ENCODE peak calls at places on chromosomes 5 and 9, in four cellular contexts. F is HL-60, O is K562, K is GM12878. X is an unnamed sample.

GRCh38 chr5:89470658-89471057 is 587.7 kb upstream of the MEF2C start:
- DNase-seq in K (no peak), F (no peak), O (no peak), X (no peak)

GRCh38 chr9:33778700-33779351 is 16.5 kb upstream of the PRSS3 start:
- DNase-seq in F (peak), K (peak), O (peak), X (peak)

GRCh38 chr9:106479679-106480078 is 383.3 kb upstream of the ZNF462 start:
- DNase-seq in F (no peak), K (no peak), O (no peak), X (no peak)

GRCh38 chr5:33788922-33789321 is 102.9 kb downstream of the ADAMTS12 start:
- DNase-seq in O (no peak), K (no peak), F (no peak), X (no peak)

GRCh38 chr5:170297589-170298462 is at the start of gene LCP2:
- DNase-seq in K (no peak), O (no peak), F (no peak), X (no peak)

GRCh38 chr5:55851675-55851979 is 470 bp downstream of the IL31RA start:
- DNase-seq in F (no peak), K (no peak), O (no peak), X (no peak)

GRCh38 chr5:66985394-66985793 is 211.2 kb downstream of the CD180 start:
- DNase-seq in F (no peak), K (no peak), O (no peak), X (no peak)

GRCh38 chr5:7517006-7517405 is 121.1 kb downstream of the ADCY2 start:
- DNase-seq in K (no peak), O (no peak), F (no peak), X (no peak)

GRCh38 chr5:19795218-19795617 is 192.8 kb downstream of the CDH18 start:
- DNase-seq in O (no peak), F (no peak), K (no peak), X (no peak)

GRCh38 chr5:87095787-87096186 is 171.9 kb upstream of the RASA1 start:
- DNase-seq in F (no peak), K (no peak), O (no peak), X (no peak)

GRCh38 chr5:15483348-15484090 is 16.5 kb upstream of the FBXL7 start:
- DNase-seq in K (no peak), F (no peak), O (no peak), X (no peak)

DNA sequence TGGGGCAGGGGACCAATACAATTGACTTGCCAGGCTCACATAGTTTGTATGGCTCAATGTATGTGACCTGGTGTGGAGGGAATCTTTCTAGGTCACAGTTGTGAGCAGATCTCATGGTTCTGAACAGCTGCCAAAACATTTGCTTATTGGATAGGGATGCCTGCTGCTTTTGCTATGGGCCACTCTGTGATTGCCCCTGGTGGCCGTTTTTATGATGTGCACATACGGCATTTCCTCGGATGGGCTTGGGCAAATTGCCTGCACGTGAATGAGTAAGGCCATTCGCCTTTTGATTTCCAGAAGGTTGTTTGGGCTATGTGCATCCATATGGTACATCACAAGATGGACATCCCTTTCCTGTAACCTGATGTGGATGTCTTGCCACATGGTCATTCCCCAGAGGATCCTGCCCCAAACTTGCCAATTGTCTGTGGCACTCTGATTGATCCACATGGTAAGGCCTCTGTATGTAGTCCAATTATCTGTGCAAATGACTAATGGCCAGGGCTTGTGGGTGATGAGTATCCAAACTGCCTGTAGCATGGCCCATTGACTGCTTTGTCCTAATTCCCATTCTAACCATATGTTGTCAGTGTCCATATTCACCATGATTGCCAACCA is 10.7 kb upstream of the SLC22A4 start:
- DNase-seq in F (no peak), K (no peak), O (no peak), X (no peak)
- TF ChIP-seq SPI1 in F (no peak), K (no peak), O (no peak), X (no peak)

GRCh38 chr5:164204338-164204946 is 699.0 kb downstream of the MAT2B start:
- DNase-seq in O (no peak), K (no peak), F (no peak), X (no peak)

GRCh38 chr5:164206196-164206595 is 700.8 kb downstream of the MAT2B start:
- DNase-seq in K (no peak), O (no peak), F (no peak), X (no peak)

GRCh38 chr5:164203581-164204225 is 698.3 kb downstream of the MAT2B start:
- DNase-seq in F (no peak), O (no peak), K (no peak), X (no peak)

GRCh38 chr5:164202338-164202737 is 696.9 kb downstream of the MAT2B start:
- DNase-seq in K (no peak), F (no peak), O (no peak), X (no peak)

GRCh38 chr5:164207646-164208045 is 702.2 kb downstream of the MAT2B start:
- DNase-seq in O (no peak), F (no peak), K (no peak), X (no peak)
- TF ChIP-seq SPI1 in O (no peak), F (no peak), K (no peak), X (no peak)

GRCh38 chr5:105752801-105753200 is 1917.9 kb downstream of the EFNA5 start:
- DNase-seq in F (no peak), O (no peak), K (no peak), X (no peak)

GRCh38 chr5:105754056-105754455 is 1916.7 kb downstream of the EFNA5 start:
- DNase-seq in O (no peak), F (no peak), K (no peak), X (no peak)
- TF ChIP-seq SPI1 in O (no peak), F (no peak), K (no peak), X (no peak)

GRCh38 chr9:131302244-131303075 is 12.9 kb downstream of the PLPP7 start:
- DNase-seq in F (no peak), K (no peak), O (no peak), X (no peak)
- TF ChIP-seq SPI1 in F (peak), K (no peak), O (peak), X (no peak)

GRCh38 chr9:91572044-91572443 is 148.4 kb upstream of the NFIL3 start:
- DNase-seq in O (no peak), K (no peak), F (no peak), X (no peak)
- TF ChIP-seq SPI1 in O (no peak), K (no peak), F (no peak), X (no peak)

DNA sequence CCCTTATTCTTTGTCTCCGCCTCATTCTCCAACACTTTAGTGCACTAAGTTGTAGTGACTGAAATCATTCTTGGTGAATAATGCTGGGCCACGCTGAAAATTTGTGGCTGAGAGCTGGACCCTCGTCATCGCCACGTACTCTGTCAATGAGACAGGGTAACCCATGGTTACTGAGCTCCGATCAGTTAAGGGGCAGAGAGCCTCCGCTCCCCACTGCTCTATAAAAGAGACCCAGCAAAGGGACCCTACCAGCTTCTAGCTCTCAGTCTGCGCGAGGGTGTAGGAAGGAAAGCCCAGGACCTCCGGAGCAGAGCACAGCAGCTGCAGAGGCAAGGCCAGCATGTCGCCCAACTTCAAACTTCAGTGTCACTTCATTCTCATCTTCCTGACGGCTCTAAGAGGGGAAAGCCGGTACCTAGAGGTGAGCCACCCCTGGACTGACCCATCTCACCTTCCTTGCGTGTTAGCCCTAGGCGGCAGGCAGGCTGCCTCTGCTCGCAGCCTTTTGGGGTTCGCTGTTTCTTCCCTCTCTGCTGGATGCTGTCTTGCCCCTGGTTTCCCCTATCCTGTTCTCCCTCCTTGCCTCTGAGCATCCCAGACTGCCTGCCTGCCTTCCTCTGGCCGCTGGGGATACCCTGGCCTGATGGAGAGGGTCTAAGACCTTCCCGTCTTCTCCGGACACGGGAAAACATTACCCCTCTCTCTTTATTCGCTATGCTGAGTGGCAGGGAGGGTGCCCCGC is at the start of gene CRHBP:
- DNase-seq in F (no peak), K (no peak), O (no peak), X (no peak)
- TF ChIP-seq SPI1 in F (no peak), K (no peak), O (no peak), X (no peak)

GRCh38 chr5:435961-436640 is 6.9 kb upstream of the EXOC3 start:
- DNase-seq in F (no peak), K (no peak), O (peak), X (no peak)
- TF ChIP-seq SPI1 in F (no peak), K (no peak), O (no peak), X (no peak)

GRCh38 chr9:120571443-120572257 is 8.3 kb downstream of the CDK5RAP2 start:
- DNase-seq in O (no peak), K (no peak), F (no peak), X (no peak)
- TF ChIP-seq SPI1 in O (no peak), K (no peak), F (no peak), X (no peak)

DNA sequence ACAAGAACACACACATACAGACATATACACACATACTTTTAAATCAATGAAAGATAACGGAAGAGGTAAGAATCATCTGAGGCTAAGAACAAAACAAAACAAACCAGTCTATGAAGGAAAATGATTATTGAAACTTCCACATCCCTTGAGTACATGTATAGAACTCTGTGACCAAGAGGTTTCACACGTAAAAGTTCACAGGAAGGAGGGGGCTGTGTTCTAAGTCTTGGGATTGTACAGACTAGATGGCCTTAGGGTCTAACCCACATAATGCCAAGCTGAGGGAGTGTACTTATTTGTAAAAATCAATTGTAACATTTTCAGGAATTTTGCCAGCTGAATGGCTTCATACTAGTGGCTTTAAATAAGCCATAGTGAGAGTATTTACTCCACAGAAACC is 144.4 kb upstream of the IFNE start:
- DNase-seq in F (no peak), O (no peak), K (no peak), X (no peak)
- TF ChIP-seq SPI1 in F (no peak), O (no peak), K (no peak), X (no peak)

X was measured in GM12891.